ENCODE peak calls at places on chromosomes 6 and 20, in seven cellular contexts. V, Q, T, L, Z, C and S are unnamed samples.

GRCh38 chr20:25338112-25339023 is 52.3 kb downstream of the ABHD12 start:
- DNase-seq in V (peak; percentile 9), Q (no peak), T (peak; percentile 87), L (no peak), Z (no peak), C (no peak), S (no peak)

GRCh38 chr20:8454137-8454712 is 322.2 kb downstream of the PLCB1 start:
- DNase-seq in V (peak; percentile 50), Q (peak; percentile 88), T (peak; percentile 65), L (peak; percentile 8), Z (peak; percentile 81), C (peak; percentile 41), S (no peak)

GRCh38 chr6:128919831-128920230 is 36.9 kb downstream of the LAMA2 start:
- DNase-seq in V (no peak), Q (no peak), T (no peak), L (no peak), Z (no peak), C (no peak), S (no peak)

GRCh38 chr6:150142657-150143501 is at the start of gene PPP1R14C:
- DNase-seq in V (peak; percentile 68), Q (no peak), T (no peak), L (peak; percentile 42), Z (peak; percentile 44), C (no peak), S (no peak)

GRCh38 chr6:135673671-135674309 is 176.2 kb upstream of the AHI1 start:
- DNase-seq in V (no peak), Q (peak; percentile 94), T (no peak), L (no peak), Z (no peak), C (no peak), S (no peak)

GRCh38 chr20:47481330-47482216 is 20.1 kb upstream of the NCOA3 start:
- DNase-seq in V (no peak), Q (no peak), T (no peak), L (no peak), Z (no peak), C (no peak), S (no peak)

GRCh38 chr20:47735412-47736400 is 49.6 kb downstream of the SULF2 start:
- DNase-seq in V (no peak), Q (peak; percentile 27), T (peak; percentile 31), L (no peak), Z (no peak), C (no peak), S (no peak)

GRCh38 chr6:7697820-7698623 is 27.9 kb upstream of the BMP6 start:
- DNase-seq in V (no peak), Q (peak; percentile 93), T (peak; percentile 84), L (no peak), Z (peak; percentile 90), C (no peak), S (no peak)

GRCh38 chr6:144277605-144278227 is 7.4 kb upstream of the UTRN start:
- DNase-seq in V (no peak), Q (no peak), T (no peak), L (no peak), Z (no peak), C (no peak), S (no peak)

GRCh38 chr20:38343107-38343797 is 3.0 kb upstream of the LBP start:
- DNase-seq in V (no peak), Q (peak; percentile 82), T (peak; percentile 84), L (no peak), Z (no peak), C (no peak), S (no peak)

GRCh38 chr20:56974499-56975250 is 291.8 kb downstream of the BMP7 start:
- DNase-seq in V (peak; percentile 77), Q (peak; percentile 45), T (peak; percentile 48), L (no peak), Z (peak; percentile 92), C (peak; percentile 47), S (peak; percentile 25)

GRCh38 chr6:48736486-48737206 is 625.6 kb upstream of the PTCHD4 start:
- DNase-seq in V (no peak), Q (peak; percentile 88), T (no peak), L (peak; percentile 3), Z (peak; percentile 94), C (no peak), S (no peak)

GRCh38 chr6:16683524-16684194 is 77.6 kb downstream of the ATXN1 start:
- DNase-seq in V (no peak), Q (peak; percentile 81), T (peak; percentile 79), L (no peak), Z (peak; percentile 96), C (peak; percentile 65), S (peak; percentile 80)

GRCh38 chr6:37819802-37820712 is 530 bp downstream of the ZFAND3 start:
- DNase-seq in V (peak; percentile 40), Q (peak; percentile 70), T (peak; percentile 54), L (peak; percentile 64), Z (peak; percentile 68), C (peak; percentile 29), S (no peak)

GRCh38 chr20:63955281-63955845 is 853 bp downstream of the UCKL1 start:
- DNase-seq in V (no peak), Q (peak; percentile 33), T (peak; percentile 33), L (peak; percentile 75), Z (peak; percentile 35), C (no peak), S (no peak)

GRCh38 chr6:6557871-6558270 is 30.6 kb upstream of the LY86 start:
- DNase-seq in V (no peak), Q (no peak), T (no peak), L (no peak), Z (no peak), C (no peak), S (no peak)

GRCh38 chr6:152457949-152458624 is 179.1 kb downstream of the SYNE1 start:
- DNase-seq in V (no peak), Q (peak; percentile 68), T (peak; percentile 22), L (no peak), Z (no peak), C (no peak), S (no peak)

GRCh38 chr20:25022680-25023079 is 30.1 kb upstream of the APMAP start:
- DNase-seq in V (no peak), Q (no peak), T (no peak), L (no peak), Z (peak; percentile 66), C (no peak), S (peak; percentile 38)

GRCh38 chr6:150723857-150724256 is 124.2 kb downstream of the PLEKHG1 start:
- DNase-seq in V (no peak), Q (no peak), T (no peak), L (no peak), Z (peak; percentile 71), C (no peak), S (peak; percentile 25)

GRCh38 chr20:46174469-46175126 is 56.5 kb downstream of the CD40 start:
- DNase-seq in V (peak; percentile 89), Q (peak; percentile 48), T (peak; percentile 57), L (peak; percentile 95), Z (peak; percentile 54), C (peak; percentile 13), S (no peak)

DNA sequence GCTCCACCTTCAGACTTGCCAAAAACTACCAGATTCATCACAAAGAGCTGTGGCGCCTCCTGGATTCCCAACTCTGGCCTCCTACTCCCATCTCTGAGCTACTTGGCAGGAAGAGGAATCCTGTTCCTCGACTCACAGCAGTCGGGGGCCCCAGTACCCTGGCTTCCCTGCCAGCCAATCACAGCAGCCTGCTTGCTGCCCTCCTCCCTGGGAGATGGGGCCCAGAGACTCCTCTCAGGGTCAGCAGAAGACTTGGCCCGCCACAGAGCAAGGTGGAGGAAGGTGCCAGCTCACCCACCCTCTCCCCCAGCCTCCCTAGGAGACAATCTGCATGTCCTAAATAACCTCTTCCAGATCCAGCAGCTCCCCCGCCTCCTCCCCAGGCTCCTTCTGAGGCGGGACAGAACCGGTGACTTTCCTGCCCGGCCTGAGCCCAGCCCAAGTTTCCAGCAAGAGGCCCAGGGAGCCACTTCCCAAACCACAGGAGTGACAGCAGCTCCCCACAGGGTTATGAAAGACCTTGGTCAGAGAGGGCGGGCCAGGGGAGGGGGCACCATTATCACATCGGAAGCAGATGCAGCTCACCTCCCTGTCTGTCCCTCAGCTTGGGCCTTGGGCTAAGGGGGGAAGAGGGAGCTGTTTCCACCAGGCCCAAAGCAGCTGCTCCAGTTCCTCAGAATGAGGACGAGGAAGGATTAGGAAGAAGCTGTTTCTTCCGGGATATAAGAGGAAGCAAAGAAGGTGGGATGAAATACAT is 2.3 kb downstream of the CCND3 start:
- DNase-seq in V (peak; percentile 81), Q (peak; percentile 68), T (no peak), L (no peak), Z (peak; percentile 24), C (no peak), S (no peak)
- H3K9ac ChIP-seq in V (no peak overlapping the region), Q (no peak overlapping the region), T (no peak overlapping the region), L (no peak overlapping the region), Z (no peak overlapping the region), C (no peak overlapping the region), S (no peak overlapping the region)

GRCh38 chr6:106397441-106397840 is 36.9 kb downstream of the CRYBG1 start:
- DNase-seq in V (no peak), Q (no peak), T (no peak), L (no peak), Z (no peak), C (no peak), S (no peak)
- H2AFZ ChIP-seq in V (no peak overlapping the region), Q (no peak overlapping the region), T (no peak overlapping the region), L (no peak overlapping the region), Z (no peak overlapping the region), C (no peak overlapping the region), S (no peak overlapping the region)

DNA sequence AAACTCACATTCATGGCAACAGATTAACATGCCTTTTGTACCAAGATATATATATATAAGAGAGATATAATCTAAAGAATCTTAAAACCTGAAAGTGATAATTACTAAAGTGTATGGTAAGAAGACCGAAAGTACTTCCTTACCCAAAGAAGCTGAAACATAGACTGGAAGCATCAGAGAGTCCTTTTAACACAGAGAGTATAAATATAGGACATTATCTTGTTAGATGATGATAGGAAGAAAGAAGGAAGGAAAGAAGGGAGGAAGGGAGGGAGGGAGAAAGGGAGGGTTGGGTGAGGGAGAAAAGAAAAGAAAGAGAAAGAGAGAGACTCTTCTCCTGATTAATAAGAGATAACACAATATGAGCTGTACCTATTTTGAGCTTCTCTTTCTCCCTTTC is 68.2 kb downstream of the PHIP start:
- DNase-seq in V (no peak), Q (no peak), T (no peak), L (no peak), Z (no peak), C (no peak), S (no peak)
- H3K79me2 ChIP-seq in V (no peaks in the 10 kb centered on the region), Q (no peaks in the 10 kb centered on the region), T (no peaks in the 10 kb centered on the region), L (no peaks in the 10 kb centered on the region), Z (no peaks in the 10 kb centered on the region), C (no peaks in the 10 kb centered on the region), S (no peaks in the 10 kb centered on the region)

GRCh38 chr6:18362058-18362561 is 25.0 kb upstream of the RNF144B start:
- DNase-seq in V (no peak), Q (peak; percentile 91), T (no peak), L (no peak), Z (peak; percentile 48), C (no peak), S (no peak)
- H3K9ac ChIP-seq in V (no peak overlapping the region), Q (no peak overlapping the region), T (no peak overlapping the region), L (no peak overlapping the region), Z (no peak overlapping the region), C (no peak overlapping the region), S (no peak overlapping the region)

GRCh38 chr6:118784641-118785164 is 109.2 kb upstream of the ASF1A start:
- DNase-seq in V (no peak), Q (no peak), T (peak; percentile 36), L (peak; percentile 33), Z (peak; percentile 46), C (no peak), S (no peak)
- H2AFZ ChIP-seq in V (no peak overlapping the region), Q (no peak overlapping the region), T (no peak overlapping the region), L (no peak overlapping the region), Z (no peak overlapping the region), C (no peak overlapping the region), S (no peak overlapping the region)